ENCODE peak calls at places on chromosomes 4 and X, in six cellular contexts. One of them, this sample, is unnamed.

GRCh38 chrX:107537815-107538214 is 88.4 kb downstream of the FRMPD3 start:
- DNase-seq in GM20000: peak
- DNase-seq in Karpas-422: peak
- DNase-seq in RPMI8226: peak
- DNase-seq in psoas muscle: no peak
- DNase-seq in activated T-cell treated with anti-CD3 and anti-CD28 coated beads, Interleukin-2, amount 50 U/mL, for 72 hours: peak
- DNase-seq in this sample: peak

GRCh38 chr4:2258091-2259035 is 3.5 kb downstream of the MXD4 start:
- DNase-seq in GM20000: no peak
- DNase-seq in Karpas-422: no peak
- DNase-seq in RPMI8226: no peak
- DNase-seq in psoas muscle: peak
- DNase-seq in activated T-cell treated with anti-CD3 and anti-CD28 coated beads, Interleukin-2, amount 50 U/mL, for 72 hours: no peak
- DNase-seq in this sample: no peak

GRCh38 chrX:41145920-41146608 is 60.8 kb downstream of the USP9X start:
- DNase-seq in GM20000: no peak
- DNase-seq in Karpas-422: no peak
- DNase-seq in RPMI8226: peak
- DNase-seq in psoas muscle: no peak
- DNase-seq in activated T-cell treated with anti-CD3 and anti-CD28 coated beads, Interleukin-2, amount 50 U/mL, for 72 hours: no peak
- DNase-seq in this sample: peak

GRCh38 chr4:26372525-26373172 is 51.8 kb downstream of the RBPJ start:
- DNase-seq in GM20000: peak
- DNase-seq in Karpas-422: peak
- DNase-seq in RPMI8226: peak
- DNase-seq in psoas muscle: no peak
- DNase-seq in activated T-cell treated with anti-CD3 and anti-CD28 coated beads, Interleukin-2, amount 50 U/mL, for 72 hours: peak
- DNase-seq in this sample: peak

GRCh38 chrX:64192673-64193072 is 12.8 kb downstream of the AMER1 start:
- DNase-seq in GM20000: no peak
- DNase-seq in Karpas-422: no peak
- DNase-seq in RPMI8226: no peak
- DNase-seq in psoas muscle: no peak
- DNase-seq in activated T-cell treated with anti-CD3 and anti-CD28 coated beads, Interleukin-2, amount 50 U/mL, for 72 hours: no peak
- DNase-seq in this sample: no peak

GRCh38 chrX:154300815-154301214 is 5.2 kb downstream of the TKTL1 start:
- DNase-seq in GM20000: no peak
- DNase-seq in Karpas-422: no peak
- DNase-seq in RPMI8226: no peak
- DNase-seq in psoas muscle: no peak
- DNase-seq in activated T-cell treated with anti-CD3 and anti-CD28 coated beads, Interleukin-2, amount 50 U/mL, for 72 hours: no peak
- DNase-seq in this sample: no peak

GRCh38 chr4:168805341-168805740 is 204.7 kb downstream of the CBR4 start:
- DNase-seq in GM20000: no peak
- DNase-seq in Karpas-422: no peak
- DNase-seq in RPMI8226: no peak
- DNase-seq in psoas muscle: no peak
- DNase-seq in activated T-cell treated with anti-CD3 and anti-CD28 coated beads, Interleukin-2, amount 50 U/mL, for 72 hours: no peak
- DNase-seq in this sample: no peak

GRCh38 chr4:159248383-159249178 is 145.7 kb downstream of the RAPGEF2 start:
- DNase-seq in GM20000: peak
- DNase-seq in Karpas-422: no peak
- DNase-seq in RPMI8226: no peak
- DNase-seq in psoas muscle: no peak
- DNase-seq in activated T-cell treated with anti-CD3 and anti-CD28 coated beads, Interleukin-2, amount 50 U/mL, for 72 hours: no peak
- DNase-seq in this sample: peak

GRCh38 chr4:105145913-105146285 is 777 bp upstream of the TET2 start:
- DNase-seq in GM20000: peak
- DNase-seq in Karpas-422: peak
- DNase-seq in RPMI8226: no peak
- DNase-seq in psoas muscle: no peak
- DNase-seq in activated T-cell treated with anti-CD3 and anti-CD28 coated beads, Interleukin-2, amount 50 U/mL, for 72 hours: peak
- DNase-seq in this sample: peak

GRCh38 chr4:85603437-85604336 is 128.7 kb downstream of the ARHGAP24 start:
- DNase-seq in GM20000: peak
- DNase-seq in Karpas-422: peak
- DNase-seq in RPMI8226: peak
- DNase-seq in psoas muscle: no peak
- DNase-seq in activated T-cell treated with anti-CD3 and anti-CD28 coated beads, Interleukin-2, amount 50 U/mL, for 72 hours: no peak
- DNase-seq in this sample: peak

GRCh38 chrX:3426552-3426951 is 80.1 kb upstream of the MXRA5 start:
- DNase-seq in GM20000: no peak
- DNase-seq in Karpas-422: no peak
- DNase-seq in RPMI8226: no peak
- DNase-seq in psoas muscle: no peak
- DNase-seq in activated T-cell treated with anti-CD3 and anti-CD28 coated beads, Interleukin-2, amount 50 U/mL, for 72 hours: no peak
- DNase-seq in this sample: no peak

GRCh38 chrX:55486736-55487135 is 2.9 kb downstream of the USP51 start:
- DNase-seq in GM20000: no peak
- DNase-seq in Karpas-422: no peak
- DNase-seq in RPMI8226: no peak
- DNase-seq in psoas muscle: no peak
- DNase-seq in activated T-cell treated with anti-CD3 and anti-CD28 coated beads, Interleukin-2, amount 50 U/mL, for 72 hours: no peak
- DNase-seq in this sample: no peak

GRCh38 chrX:150635952-150636351 is 57.2 kb upstream of the MTMR1 start:
- DNase-seq in GM20000: peak
- DNase-seq in Karpas-422: no peak
- DNase-seq in RPMI8226: no peak
- DNase-seq in psoas muscle: no peak
- DNase-seq in activated T-cell treated with anti-CD3 and anti-CD28 coated beads, Interleukin-2, amount 50 U/mL, for 72 hours: no peak
- DNase-seq in this sample: peak

GRCh38 chrX:153768311-153769157 is 4.5 kb downstream of the PLXNB3 start:
- DNase-seq in GM20000: peak
- DNase-seq in Karpas-422: no peak
- DNase-seq in RPMI8226: peak
- DNase-seq in psoas muscle: peak
- DNase-seq in activated T-cell treated with anti-CD3 and anti-CD28 coated beads, Interleukin-2, amount 50 U/mL, for 72 hours: no peak
- DNase-seq in this sample: no peak

GRCh38 chr4:46506876-46507275 is 116.9 kb upstream of the GABRA2 start:
- DNase-seq in GM20000: no peak
- DNase-seq in Karpas-422: no peak
- DNase-seq in RPMI8226: no peak
- DNase-seq in psoas muscle: no peak
- DNase-seq in activated T-cell treated with anti-CD3 and anti-CD28 coated beads, Interleukin-2, amount 50 U/mL, for 72 hours: no peak
- DNase-seq in this sample: no peak

GRCh38 chr4:143202824-143203223 is 18.1 kb downstream of the USP38 start:
- DNase-seq in GM20000: no peak
- DNase-seq in Karpas-422: no peak
- DNase-seq in RPMI8226: no peak
- DNase-seq in psoas muscle: no peak
- DNase-seq in activated T-cell treated with anti-CD3 and anti-CD28 coated beads, Interleukin-2, amount 50 U/mL, for 72 hours: no peak
- DNase-seq in this sample: peak

GRCh38 chr4:131258361-131258760 is 1890.7 kb upstream of the PCDH10 start:
- DNase-seq in GM20000: no peak
- DNase-seq in Karpas-422: no peak
- DNase-seq in RPMI8226: no peak
- DNase-seq in psoas muscle: no peak
- DNase-seq in activated T-cell treated with anti-CD3 and anti-CD28 coated beads, Interleukin-2, amount 50 U/mL, for 72 hours: no peak
- DNase-seq in this sample: no peak

GRCh38 chr4:137274404-137274803 is 257.9 kb downstream of the PCDH18 start:
- DNase-seq in GM20000: no peak
- DNase-seq in Karpas-422: no peak
- DNase-seq in RPMI8226: no peak
- DNase-seq in psoas muscle: no peak
- DNase-seq in activated T-cell treated with anti-CD3 and anti-CD28 coated beads, Interleukin-2, amount 50 U/mL, for 72 hours: no peak
- DNase-seq in this sample: no peak

GRCh38 chr4:45155081-45155777 is 428.9 kb upstream of the GNPDA2 start:
- DNase-seq in GM20000: no peak
- DNase-seq in Karpas-422: no peak
- DNase-seq in RPMI8226: no peak
- DNase-seq in psoas muscle: no peak
- DNase-seq in activated T-cell treated with anti-CD3 and anti-CD28 coated beads, Interleukin-2, amount 50 U/mL, for 72 hours: no peak
- DNase-seq in this sample: no peak

GRCh38 chr4:2265113-2266110 is 3.5 kb upstream of the MXD4 start:
- DNase-seq in GM20000: no peak
- DNase-seq in Karpas-422: no peak
- DNase-seq in RPMI8226: no peak
- DNase-seq in psoas muscle: peak
- DNase-seq in activated T-cell treated with anti-CD3 and anti-CD28 coated beads, Interleukin-2, amount 50 U/mL, for 72 hours: no peak
- DNase-seq in this sample: no peak

GRCh38 chr4:176404591-176404990 is 84.8 kb downstream of the SPCS3 start:
- DNase-seq in GM20000: no peak
- DNase-seq in Karpas-422: no peak
- DNase-seq in RPMI8226: no peak
- DNase-seq in psoas muscle: no peak
- DNase-seq in activated T-cell treated with anti-CD3 and anti-CD28 coated beads, Interleukin-2, amount 50 U/mL, for 72 hours: no peak
- DNase-seq in this sample: no peak

GRCh38 chr4:56760194-56760593 is 61.3 kb downstream of the SPINK2 start:
- DNase-seq in GM20000: no peak
- DNase-seq in Karpas-422: no peak
- DNase-seq in RPMI8226: peak
- DNase-seq in psoas muscle: no peak
- DNase-seq in activated T-cell treated with anti-CD3 and anti-CD28 coated beads, Interleukin-2, amount 50 U/mL, for 72 hours: no peak
- DNase-seq in this sample: no peak

GRCh38 chrX:111181883-111182400 is 86.0 kb downstream of the PAK3 start:
- DNase-seq in GM20000: no peak
- DNase-seq in Karpas-422: no peak
- DNase-seq in RPMI8226: no peak
- DNase-seq in psoas muscle: no peak
- DNase-seq in activated T-cell treated with anti-CD3 and anti-CD28 coated beads, Interleukin-2, amount 50 U/mL, for 72 hours: no peak
- DNase-seq in this sample: no peak

GRCh38 chr4:6733358-6734164 is 17.6 kb downstream of the BLOC1S4 start:
- DNase-seq in GM20000: no peak
- DNase-seq in Karpas-422: no peak
- DNase-seq in RPMI8226: no peak
- DNase-seq in psoas muscle: no peak
- DNase-seq in activated T-cell treated with anti-CD3 and anti-CD28 coated beads, Interleukin-2, amount 50 U/mL, for 72 hours: no peak
- DNase-seq in this sample: no peak

GRCh38 chr4:56307423-56307822 is 79.9 kb downstream of the AASDH start:
- DNase-seq in GM20000: no peak
- DNase-seq in Karpas-422: no peak
- DNase-seq in RPMI8226: no peak
- DNase-seq in psoas muscle: no peak
- DNase-seq in activated T-cell treated with anti-CD3 and anti-CD28 coated beads, Interleukin-2, amount 50 U/mL, for 72 hours: no peak
- DNase-seq in this sample: no peak

GRCh38 chr4:77433102-77433733 is 172.4 kb upstream of the CXCL13 start:
- DNase-seq in GM20000: peak
- DNase-seq in Karpas-422: peak
- DNase-seq in RPMI8226: peak
- DNase-seq in psoas muscle: no peak
- DNase-seq in activated T-cell treated with anti-CD3 and anti-CD28 coated beads, Interleukin-2, amount 50 U/mL, for 72 hours: peak
- DNase-seq in this sample: peak

GRCh38 chrX:12973561-12974216 is 1.2 kb upstream of the TMSB4X start:
- DNase-seq in GM20000: no peak
- DNase-seq in Karpas-422: no peak
- DNase-seq in RPMI8226: no peak
- DNase-seq in psoas muscle: no peak
- DNase-seq in activated T-cell treated with anti-CD3 and anti-CD28 coated beads, Interleukin-2, amount 50 U/mL, for 72 hours: peak
- DNase-seq in this sample: peak

GRCh38 chr4:14865804-14866203 is 136.5 kb upstream of the CPEB2 start:
- DNase-seq in GM20000: no peak
- DNase-seq in Karpas-422: no peak
- DNase-seq in RPMI8226: no peak
- DNase-seq in psoas muscle: no peak
- DNase-seq in activated T-cell treated with anti-CD3 and anti-CD28 coated beads, Interleukin-2, amount 50 U/mL, for 72 hours: no peak
- DNase-seq in this sample: no peak

GRCh38 chrX:134670241-134670811 is 12.1 kb upstream of the PLAC1 start:
- DNase-seq in GM20000: no peak
- DNase-seq in Karpas-422: no peak
- DNase-seq in RPMI8226: no peak
- DNase-seq in psoas muscle: peak
- DNase-seq in activated T-cell treated with anti-CD3 and anti-CD28 coated beads, Interleukin-2, amount 50 U/mL, for 72 hours: no peak
- DNase-seq in this sample: peak